ENCODE peak calls at places on chromosomes 2 and 18, in six cellular contexts. D is renal cortical epithelial cell; U is M059J; S is GM03348; F is effector memory CD8-positive, alpha-beta T cell; W is AG08396. M is an unnamed sample.

GRCh38 chr18:49813071-49813320 is 337 bp downstream of the ACAA2 start:
- DNase-seq in D (no peak), U (peak; percentile 47), S (peak; percentile 64), F (no peak), W (peak; percentile 35), M (no peak)

GRCh38 chr2:234287650-234288049 is 209.2 kb downstream of the ARL4C start:
- DNase-seq in D (no peak), U (no peak), S (no peak), F (no peak), W (no peak), M (no peak)

GRCh38 chr2:105765415-105766299 is 20.9 kb downstream of the NCK2 start:
- DNase-seq in D (no peak), U (no peak), S (no peak), F (no peak), W (no peak), M (no peak)

GRCh38 chr2:108128226-108128786 is 111.5 kb upstream of the SULT1C3 start:
- DNase-seq in D (no peak), U (no peak), S (no peak), F (no peak), W (no peak), M (no peak)

GRCh38 chr18:36309436-36310391 is 12.2 kb downstream of the FHOD3 start:
- DNase-seq in D (peak; percentile 99), U (peak; percentile 100), S (peak; percentile 91), F (no peak), W (peak; percentile 80), M (no peak)

GRCh38 chr2:85596486-85597143 is 1.1 kb downstream of the RNF181 start:
- DNase-seq in D (no peak), U (no peak), S (no peak), F (no peak), W (no peak), M (no peak)

GRCh38 chr18:24763765-24764548 is 303.5 kb downstream of the HRH4 start:
- DNase-seq in D (no peak), U (peak; percentile 84), S (peak; percentile 27), F (no peak), W (peak; percentile 42), M (no peak)

GRCh38 chr2:225911019-225911418 is 511.5 kb downstream of the NYAP2 start:
- DNase-seq in D (no peak), U (peak; percentile 7), S (no peak), F (no peak), W (no peak), M (no peak)

GRCh38 chr2:43934567-43934966 is 61.2 kb downstream of the LRPPRC start:
- DNase-seq in D (peak; percentile 66), U (peak; percentile 4), S (no peak), F (no peak), W (no peak), M (no peak)

GRCh38 chr2:128781166-128781887 is 462.7 kb upstream of the HS6ST1 start:
- DNase-seq in D (no peak), U (no peak), S (no peak), F (no peak), W (no peak), M (no peak)

GRCh38 chr2:165876712-165877111 is 76.9 kb downstream of the TTC21B start:
- DNase-seq in D (peak; percentile 34), U (no peak), S (peak; percentile 10), F (no peak), W (no peak), M (no peak)

GRCh38 chr2:101710690-101711318 is 13.3 kb downstream of the MAP4K4 start:
- DNase-seq in D (peak; percentile 46), U (peak; percentile 34), S (peak; percentile 27), F (no peak), W (peak; percentile 40), M (no peak)

GRCh38 chr2:172333206-172333605 is 94.2 kb upstream of the ITGA6 start:
- DNase-seq in D (no peak), U (no peak), S (no peak), F (no peak), W (no peak), M (no peak)

GRCh38 chr2:71608034-71608433 is 154.7 kb downstream of the DYSF start:
- DNase-seq in D (no peak), U (no peak), S (no peak), F (no peak), W (no peak), M (no peak)

M was measured in T-helper 22 cell.